ENCODE peak calls at places on chromosomes 4 and X, in four cellular contexts. A is uterus, O is OCI-LY7, U is SJSA1. T is an unnamed sample.

GRCh38 chr4:169278669-169279068 is 7.9 kb upstream of the SH3RF1 start:
- DNase-seq in A (no peak), O (no peak), U (no peak), T (no peak)

GRCh38 chr4:184624972-184625554 is 24.2 kb downstream of the CASP3 start:
- DNase-seq in A (no peak), O (no peak), U (no peak), T (no peak)

GRCh38 chrX:16320765-16321355 is 153.6 kb downstream of the MAGEB17 start:
- DNase-seq in A (no peak), O (no peak), U (no peak), T (no peak)

GRCh38 chr4:25291158-25291733 is 21.3 kb upstream of the ZCCHC4 start:
- DNase-seq in A (no peak), O (no peak), U (no peak), T (no peak)

GRCh38 chr4:25535278-25535677 is 120.4 kb upstream of the SLC34A2 start:
- DNase-seq in A (no peak), O (no peak), U (no peak), T (no peak)

GRCh38 chr4:140349816-140350215 is 23.6 kb upstream of the SCOC start:
- DNase-seq in A (no peak), O (no peak), U (no peak), T (no peak)

GRCh38 chr4:144712775-144713174 is 66.8 kb downstream of the HHIP start:
- DNase-seq in A (no peak), O (no peak), U (peak), T (no peak)

GRCh38 chr4:125231661-125232060 is 83.1 kb upstream of the FAT4 start:
- DNase-seq in A (no peak), O (no peak), U (no peak), T (no peak)

GRCh38 chr4:2276581-2277325 is 14.8 kb upstream of the MXD4 start:
- DNase-seq in A (no peak), O (no peak), U (no peak), T (no peak)

GRCh38 chr4:6469898-6470501 is 2.4 kb downstream of the PPP2R2C start:
- DNase-seq in A (no peak), O (no peak), U (no peak), T (no peak)

GRCh38 chrX:102975016-102975415 is 37.9 kb downstream of the RAB40AL start:
- DNase-seq in A (no peak), O (no peak), U (no peak), T (no peak)

GRCh38 chrX:40299502-40300118 is 201.9 kb upstream of the BCOR start:
- DNase-seq in A (no peak), O (no peak), U (no peak), T (no peak)

GRCh38 chrX:40273356-40274050 is 175.7 kb upstream of the BCOR start:
- DNase-seq in A (peak), O (no peak), U (no peak), T (no peak)

GRCh38 chr4:56681158-56681848 is at the start of gene HOPX:
- DNase-seq in A (no peak), O (no peak), U (no peak), T (peak)

GRCh38 chr4:14022428-14022827 is 394.9 kb upstream of the BOD1L1 start:
- DNase-seq in A (no peak), O (no peak), U (no peak), T (no peak)

GRCh38 chr4:31081375-31081774 is 361.2 kb downstream of the PCDH7 start:
- DNase-seq in A (no peak), O (no peak), U (no peak), T (no peak)

GRCh38 chrX:136453114-136453513 is 34.6 kb upstream of the BRS3 start:
- DNase-seq in A (no peak), O (no peak), U (no peak), T (no peak)

GRCh38 chr4:4572821-4573220 is 31.0 kb upstream of the STX18 start:
- DNase-seq in A (no peak), O (no peak), U (no peak), T (no peak)

GRCh38 chrX:32995427-32995826 is 215.9 kb downstream of the DMD start:
- DNase-seq in A (no peak), O (no peak), U (no peak), T (no peak)

GRCh38 chr4:87911252-87911774 is 64.2 kb upstream of the SPP1 start:
- DNase-seq in A (no peak), O (no peak), U (no peak), T (peak)

GRCh38 chr4:54550415-54551171 is 107.2 kb upstream of the KIT start:
- DNase-seq in A (no peak), O (no peak), U (no peak), T (no peak)

GRCh38 chr4:74874785-74875367 is 58.0 kb upstream of the PARM1 start:
- DNase-seq in A (peak), O (peak), U (peak), T (peak)

GRCh38 chr4:186819357-186820086 is 95.9 kb upstream of the FAT1 start:
- DNase-seq in A (no peak), O (no peak), U (no peak), T (no peak)

GRCh38 chr4:76582074-76582816 is 147.2 kb downstream of the SHROOM3 start:
- DNase-seq in A (no peak), O (no peak), U (no peak), T (no peak)

GRCh38 chr4:105305019-105305836 is 158.6 kb downstream of the TET2 start:
- DNase-seq in A (no peak), O (no peak), U (no peak), T (peak)